ENCODE peak calls at places on chromosome 21, in six cellular contexts. One of them, this sample, is unnamed.

GRCh38 chr21:26888931-26889330 is 43.7 kb upstream of the ADAMTS1 start:
- DNase-seq in astrocyte of the spinal cord: no peak
- DNase-seq in HFF-Myc: no peak
- DNase-seq in mucosa of descending colon: no peak
- DNase-seq in testis: no peak
- DNase-seq in neural progenitor cell: no peak
- DNase-seq in this sample: no peak

GRCh38 chr21:33544451-33544850 is 1.6 kb downstream of the SON start:
- DNase-seq in mucosa of descending colon: no peak
- DNase-seq in testis: no peak
- DNase-seq in HFF-Myc: no peak
- DNase-seq in neural progenitor cell: no peak
- DNase-seq in astrocyte of the spinal cord: no peak
- DNase-seq in this sample: no peak

GRCh38 chr21:46193829-46194373 is 9.6 kb upstream of the SPATC1L start:
- DNase-seq in HFF-Myc: no peak
- DNase-seq in mucosa of descending colon: peak; percentile 5
- DNase-seq in astrocyte of the spinal cord: no peak
- DNase-seq in neural progenitor cell: no peak
- DNase-seq in testis: peak; percentile 9
- DNase-seq in this sample: no peak

GRCh38 chr21:15850645-15851044 is 120.9 kb downstream of the USP25 start:
- DNase-seq in astrocyte of the spinal cord: peak; percentile 65
- DNase-seq in neural progenitor cell: no peak
- DNase-seq in testis: no peak
- DNase-seq in HFF-Myc: no peak
- DNase-seq in mucosa of descending colon: no peak
- DNase-seq in this sample: no peak

GRCh38 chr21:45973475-45974072 is 8.0 kb upstream of the COL6A1 start:
- DNase-seq in neural progenitor cell: peak; percentile 85
- DNase-seq in HFF-Myc: no peak
- DNase-seq in mucosa of descending colon: peak; percentile 73
- DNase-seq in testis: peak; percentile 78
- DNase-seq in astrocyte of the spinal cord: peak; percentile 90
- DNase-seq in this sample: peak; percentile 92

GRCh38 chr21:40616377-40616704 is 230.6 kb downstream of the DSCAM start:
- DNase-seq in astrocyte of the spinal cord: no peak
- DNase-seq in mucosa of descending colon: no peak
- DNase-seq in HFF-Myc: no peak
- DNase-seq in neural progenitor cell: no peak
- DNase-seq in testis: no peak
- DNase-seq in this sample: no peak

GRCh38 chr21:15209224-15209623 is 144.4 kb upstream of the NRIP1 start:
- DNase-seq in astrocyte of the spinal cord: no peak
- DNase-seq in mucosa of descending colon: no peak
- DNase-seq in neural progenitor cell: no peak
- DNase-seq in testis: no peak
- DNase-seq in HFF-Myc: no peak
- DNase-seq in this sample: no peak

GRCh38 chr21:35314896-35315582 is 265.9 kb upstream of the RUNX1 start:
- DNase-seq in testis: no peak
- DNase-seq in neural progenitor cell: no peak
- DNase-seq in mucosa of descending colon: no peak
- DNase-seq in HFF-Myc: no peak
- DNase-seq in astrocyte of the spinal cord: no peak
- DNase-seq in this sample: no peak

GRCh38 chr21:26819944-26820343 is 25.3 kb downstream of the ADAMTS1 start:
- DNase-seq in astrocyte of the spinal cord: no peak
- DNase-seq in testis: no peak
- DNase-seq in HFF-Myc: no peak
- DNase-seq in neural progenitor cell: no peak
- DNase-seq in mucosa of descending colon: no peak
- DNase-seq in this sample: no peak

DNA sequence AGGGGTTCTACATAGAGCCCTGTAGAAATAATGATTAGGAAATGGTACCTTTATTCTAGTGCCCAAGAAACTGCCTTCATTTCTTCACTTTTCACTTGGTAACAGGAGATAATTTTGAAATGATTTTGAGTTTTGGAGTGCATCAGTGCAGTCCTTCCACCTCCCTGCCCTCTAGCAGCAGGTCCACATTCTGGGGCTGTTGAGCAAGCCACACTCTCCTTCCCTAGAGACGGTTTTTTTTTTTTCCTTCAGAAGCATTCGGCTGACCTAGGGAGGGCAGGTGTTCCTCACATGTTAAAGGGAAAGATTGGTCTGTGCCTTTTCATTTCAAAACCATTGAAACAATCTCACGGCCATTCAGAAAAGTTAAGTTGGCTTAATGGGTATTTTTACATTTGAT is 39.8 kb downstream of the SLC37A1 start:
- DNase-seq in HFF-Myc: no peak
- DNase-seq in testis: no peak
- DNase-seq in neural progenitor cell: no peak
- DNase-seq in mucosa of descending colon: no peak
- DNase-seq in astrocyte of the spinal cord: no peak
- DNase-seq in this sample: no peak
- TF ChIP-seq CTCF in HFF-Myc: no peak
- TF ChIP-seq CTCF in testis: no peak
- TF ChIP-seq CTCF in neural progenitor cell: no peak
- TF ChIP-seq CTCF in mucosa of descending colon: no peak
- TF ChIP-seq CTCF in astrocyte of the spinal cord: no peak
- TF ChIP-seq CTCF in this sample: peak; percentile 48

GRCh38 chr21:38175321-38175720 is 81.5 kb upstream of the KCNJ15 start:
- DNase-seq in mucosa of descending colon: no peak
- DNase-seq in neural progenitor cell: no peak
- DNase-seq in HFF-Myc: no peak
- DNase-seq in astrocyte of the spinal cord: no peak
- DNase-seq in testis: no peak
- DNase-seq in this sample: no peak

GRCh38 chr21:38167345-38167744 is 89.4 kb upstream of the KCNJ15 start:
- DNase-seq in neural progenitor cell: no peak
- DNase-seq in mucosa of descending colon: no peak
- DNase-seq in astrocyte of the spinal cord: no peak
- DNase-seq in HFF-Myc: no peak
- DNase-seq in testis: no peak
- DNase-seq in this sample: no peak

GRCh38 chr21:38170705-38171682 is 85.8 kb upstream of the KCNJ15 start:
- DNase-seq in HFF-Myc: no peak
- DNase-seq in neural progenitor cell: no peak
- DNase-seq in testis: no peak
- DNase-seq in astrocyte of the spinal cord: peak; percentile 32
- DNase-seq in mucosa of descending colon: no peak
- DNase-seq in this sample: no peak

GRCh38 chr21:38170283-38170682 is 86.5 kb upstream of the KCNJ15 start:
- DNase-seq in HFF-Myc: no peak
- DNase-seq in astrocyte of the spinal cord: peak; percentile 61
- DNase-seq in mucosa of descending colon: peak; percentile 30
- DNase-seq in testis: peak; percentile 48
- DNase-seq in neural progenitor cell: peak; percentile 59
- DNase-seq in this sample: no peak

GRCh38 chr21:38171723-38172344 is 85.0 kb upstream of the KCNJ15 start:
- DNase-seq in mucosa of descending colon: no peak
- DNase-seq in neural progenitor cell: peak; percentile 72
- DNase-seq in HFF-Myc: peak; percentile 69
- DNase-seq in astrocyte of the spinal cord: peak; percentile 69
- DNase-seq in testis: no peak
- DNase-seq in this sample: no peak
- TF ChIP-seq CTCF in mucosa of descending colon: no peak
- TF ChIP-seq CTCF in neural progenitor cell: no peak
- TF ChIP-seq CTCF in HFF-Myc: peak; percentile 29
- TF ChIP-seq CTCF in astrocyte of the spinal cord: peak; percentile 42
- TF ChIP-seq CTCF in testis: no peak
- TF ChIP-seq CTCF in this sample: no peak

GRCh38 chr21:31875424-31876097 is 2.7 kb downstream of the HUNK start:
- DNase-seq in mucosa of descending colon: no peak
- DNase-seq in HFF-Myc: no peak
- DNase-seq in testis: no peak
- DNase-seq in neural progenitor cell: no peak
- DNase-seq in astrocyte of the spinal cord: no peak
- DNase-seq in this sample: no peak

GRCh38 chr21:31872452-31873274 is at the start of gene HUNK:
- DNase-seq in astrocyte of the spinal cord: peak; percentile 31
- DNase-seq in neural progenitor cell: peak; percentile 86
- DNase-seq in HFF-Myc: no peak
- DNase-seq in testis: peak; percentile 58
- DNase-seq in mucosa of descending colon: peak; percentile 76
- DNase-seq in this sample: peak; percentile 49

GRCh38 chr21:31873275-31873695 is 465 bp downstream of the HUNK start:
- DNase-seq in neural progenitor cell: peak; percentile 66
- DNase-seq in HFF-Myc: no peak
- DNase-seq in testis: no peak
- DNase-seq in astrocyte of the spinal cord: no peak
- DNase-seq in mucosa of descending colon: peak; percentile 73
- DNase-seq in this sample: peak; percentile 53

GRCh38 chr21:31874817-31875216 is 2.0 kb downstream of the HUNK start:
- DNase-seq in astrocyte of the spinal cord: no peak
- DNase-seq in testis: no peak
- DNase-seq in mucosa of descending colon: peak; percentile 52
- DNase-seq in HFF-Myc: no peak
- DNase-seq in neural progenitor cell: peak; percentile 56
- DNase-seq in this sample: no peak

GRCh38 chr21:31873696-31874599 is 1.1 kb downstream of the HUNK start:
- DNase-seq in astrocyte of the spinal cord: no peak
- DNase-seq in mucosa of descending colon: peak; percentile 85
- DNase-seq in HFF-Myc: no peak
- DNase-seq in neural progenitor cell: peak; percentile 82
- DNase-seq in testis: peak; percentile 72
- DNase-seq in this sample: peak; percentile 70
- TF ChIP-seq CTCF in astrocyte of the spinal cord: peak; percentile 36
- TF ChIP-seq CTCF in mucosa of descending colon: peak; percentile 62
- TF ChIP-seq CTCF in HFF-Myc: peak; percentile 60
- TF ChIP-seq CTCF in neural progenitor cell: peak; percentile 79
- TF ChIP-seq CTCF in testis: peak; percentile 33
- TF ChIP-seq CTCF in this sample: peak; percentile 55

GRCh38 chr21:39180429-39181019 is 2.7 kb downstream of the PSMG1 start:
- DNase-seq in testis: no peak
- DNase-seq in HFF-Myc: no peak
- DNase-seq in astrocyte of the spinal cord: no peak
- DNase-seq in mucosa of descending colon: no peak
- DNase-seq in neural progenitor cell: no peak
- DNase-seq in this sample: no peak
- TF ChIP-seq CTCF in testis: no peak
- TF ChIP-seq CTCF in HFF-Myc: peak; percentile 10
- TF ChIP-seq CTCF in astrocyte of the spinal cord: peak; percentile 19
- TF ChIP-seq CTCF in mucosa of descending colon: no peak
- TF ChIP-seq CTCF in neural progenitor cell: peak; percentile 26
- TF ChIP-seq CTCF in this sample: no peak

DNA sequence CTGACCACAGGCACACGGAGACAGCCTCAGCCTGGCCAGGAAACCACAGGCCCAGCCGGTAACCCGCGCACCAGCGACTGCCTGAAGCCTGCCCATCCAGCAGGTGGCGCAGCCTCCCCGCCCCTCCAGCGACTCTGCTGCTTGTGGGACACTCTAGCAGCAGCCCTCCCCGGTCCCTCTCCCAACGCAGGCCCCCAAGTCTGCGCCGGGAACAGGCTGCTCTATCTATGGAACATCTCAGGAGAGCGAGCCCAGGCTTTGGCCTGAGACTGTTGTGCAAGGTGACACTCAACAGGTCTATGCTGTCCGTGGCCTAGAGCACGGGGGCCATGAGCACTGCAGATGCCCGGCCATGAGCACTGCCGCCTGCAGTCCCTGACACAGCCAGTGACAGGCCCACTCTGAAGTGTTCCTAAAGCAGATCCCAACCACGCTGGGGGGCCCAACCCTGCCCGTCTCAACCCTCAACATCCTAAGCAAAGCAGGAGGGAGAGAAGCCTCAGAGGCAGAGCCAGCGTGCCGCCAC is 28.4 kb downstream of the WDR4 start:
- DNase-seq in testis: peak; percentile 43
- DNase-seq in astrocyte of the spinal cord: no peak
- DNase-seq in HFF-Myc: no peak
- DNase-seq in neural progenitor cell: peak; percentile 30
- DNase-seq in mucosa of descending colon: no peak
- DNase-seq in this sample: peak; percentile 75
- TF ChIP-seq CTCF in testis: no peak
- TF ChIP-seq CTCF in astrocyte of the spinal cord: peak; percentile 51
- TF ChIP-seq CTCF in HFF-Myc: peak; percentile 50
- TF ChIP-seq CTCF in neural progenitor cell: peak; percentile 47
- TF ChIP-seq CTCF in mucosa of descending colon: no peak
- TF ChIP-seq CTCF in this sample: no peak

GRCh38 chr21:32182449-32182848 is 96.4 kb downstream of the MIS18A start:
- DNase-seq in HFF-Myc: no peak
- DNase-seq in astrocyte of the spinal cord: no peak
- DNase-seq in mucosa of descending colon: no peak
- DNase-seq in neural progenitor cell: no peak
- DNase-seq in testis: no peak
- DNase-seq in this sample: no peak
- TF ChIP-seq CTCF in HFF-Myc: no peak
- TF ChIP-seq CTCF in astrocyte of the spinal cord: no peak
- TF ChIP-seq CTCF in mucosa of descending colon: no peak
- TF ChIP-seq CTCF in neural progenitor cell: no peak
- TF ChIP-seq CTCF in testis: no peak
- TF ChIP-seq CTCF in this sample: no peak

GRCh38 chr21:20045197-20045596 is 953.0 kb upstream of the NCAM2 start:
- DNase-seq in neural progenitor cell: no peak
- DNase-seq in astrocyte of the spinal cord: no peak
- DNase-seq in mucosa of descending colon: no peak
- DNase-seq in HFF-Myc: no peak
- DNase-seq in testis: no peak
- DNase-seq in this sample: no peak

GRCh38 chr21:20040768-20041167 is 957.4 kb upstream of the NCAM2 start:
- DNase-seq in neural progenitor cell: no peak
- DNase-seq in astrocyte of the spinal cord: no peak
- DNase-seq in testis: no peak
- DNase-seq in HFF-Myc: no peak
- DNase-seq in mucosa of descending colon: no peak
- DNase-seq in this sample: no peak
- TF ChIP-seq CTCF in neural progenitor cell: peak; percentile 48
- TF ChIP-seq CTCF in astrocyte of the spinal cord: no peak
- TF ChIP-seq CTCF in testis: no peak
- TF ChIP-seq CTCF in HFF-Myc: no peak
- TF ChIP-seq CTCF in mucosa of descending colon: no peak
- TF ChIP-seq CTCF in this sample: no peak

This sample was measured in GM13976.